ENCODE peak calls at places on chromosomes 5 and 9, in eight cellular contexts. One of them, this sample, is unnamed.

GRCh38 chr5:72817639-72818266 is 1.3 kb downstream of the TNPO1 start:
- DNase-seq in anterior cingulate cortex: no peak
- DNase-seq in HT1080: no peak
- DNase-seq in brain microvascular endothelial cell: no peak
- DNase-seq in stimulated activated CD4-positive, alpha-beta T cell treated with anti-CD3 and anti-CD28 coated beads, Interleukin-4, amount 100 ng/mL, for 1 hour: no peak
- DNase-seq in fibroblast of the aortic adventitia: peak; percentile 34
- DNase-seq in CD8-positive, alpha-beta memory T cell: no peak
- DNase-seq in uterus: no peak
- DNase-seq in this sample: no peak

GRCh38 chr9:8371686-8372085 is 572.1 kb upstream of the DMAC1 start:
- DNase-seq in CD8-positive, alpha-beta memory T cell: no peak
- DNase-seq in HT1080: no peak
- DNase-seq in stimulated activated CD4-positive, alpha-beta T cell treated with anti-CD3 and anti-CD28 coated beads, Interleukin-4, amount 100 ng/mL, for 1 hour: no peak
- DNase-seq in brain microvascular endothelial cell: no peak
- DNase-seq in anterior cingulate cortex: no peak
- DNase-seq in uterus: no peak
- DNase-seq in fibroblast of the aortic adventitia: no peak
- DNase-seq in this sample: no peak

GRCh38 chr5:19564036-19564435 is 424.0 kb downstream of the CDH18 start:
- DNase-seq in anterior cingulate cortex: no peak
- DNase-seq in fibroblast of the aortic adventitia: no peak
- DNase-seq in CD8-positive, alpha-beta memory T cell: no peak
- DNase-seq in uterus: no peak
- DNase-seq in HT1080: peak; percentile 29
- DNase-seq in stimulated activated CD4-positive, alpha-beta T cell treated with anti-CD3 and anti-CD28 coated beads, Interleukin-4, amount 100 ng/mL, for 1 hour: no peak
- DNase-seq in brain microvascular endothelial cell: no peak
- DNase-seq in this sample: no peak

GRCh38 chr5:154446183-154447073 is 631 bp downstream of the SAP30L start:
- DNase-seq in stimulated activated CD4-positive, alpha-beta T cell treated with anti-CD3 and anti-CD28 coated beads, Interleukin-4, amount 100 ng/mL, for 1 hour: peak; percentile 40
- DNase-seq in anterior cingulate cortex: peak; percentile 25
- DNase-seq in HT1080: peak; percentile 57
- DNase-seq in brain microvascular endothelial cell: peak; percentile 77
- DNase-seq in CD8-positive, alpha-beta memory T cell: peak; percentile 32
- DNase-seq in uterus: peak; percentile 48
- DNase-seq in fibroblast of the aortic adventitia: peak; percentile 57
- DNase-seq in this sample: peak; percentile 83

GRCh38 chr5:116546033-116546742 is 28.4 kb downstream of the SEMA6A start:
- DNase-seq in stimulated activated CD4-positive, alpha-beta T cell treated with anti-CD3 and anti-CD28 coated beads, Interleukin-4, amount 100 ng/mL, for 1 hour: no peak
- DNase-seq in anterior cingulate cortex: no peak
- DNase-seq in HT1080: no peak
- DNase-seq in uterus: no peak
- DNase-seq in fibroblast of the aortic adventitia: no peak
- DNase-seq in CD8-positive, alpha-beta memory T cell: no peak
- DNase-seq in brain microvascular endothelial cell: no peak
- DNase-seq in this sample: no peak

GRCh38 chr5:131375351-131375750 is 111.5 kb downstream of the CDC42SE2 start:
- DNase-seq in HT1080: no peak
- DNase-seq in CD8-positive, alpha-beta memory T cell: peak; percentile 34
- DNase-seq in brain microvascular endothelial cell: no peak
- DNase-seq in fibroblast of the aortic adventitia: no peak
- DNase-seq in anterior cingulate cortex: no peak
- DNase-seq in stimulated activated CD4-positive, alpha-beta T cell treated with anti-CD3 and anti-CD28 coated beads, Interleukin-4, amount 100 ng/mL, for 1 hour: no peak
- DNase-seq in uterus: no peak
- DNase-seq in this sample: no peak

GRCh38 chr5:95779611-95780010 is 42.9 kb downstream of the GLRX start:
- DNase-seq in uterus: no peak
- DNase-seq in fibroblast of the aortic adventitia: peak; percentile 77
- DNase-seq in anterior cingulate cortex: no peak
- DNase-seq in stimulated activated CD4-positive, alpha-beta T cell treated with anti-CD3 and anti-CD28 coated beads, Interleukin-4, amount 100 ng/mL, for 1 hour: no peak
- DNase-seq in HT1080: no peak
- DNase-seq in brain microvascular endothelial cell: peak; percentile 36
- DNase-seq in CD8-positive, alpha-beta memory T cell: no peak
- DNase-seq in this sample: no peak

GRCh38 chr5:180873628-180874520 is 12.8 kb upstream of the ZFP62 start:
- DNase-seq in stimulated activated CD4-positive, alpha-beta T cell treated with anti-CD3 and anti-CD28 coated beads, Interleukin-4, amount 100 ng/mL, for 1 hour: no peak
- DNase-seq in HT1080: peak; percentile 70
- DNase-seq in CD8-positive, alpha-beta memory T cell: peak; percentile 40
- DNase-seq in brain microvascular endothelial cell: peak; percentile 38
- DNase-seq in anterior cingulate cortex: no peak
- DNase-seq in uterus: no peak
- DNase-seq in fibroblast of the aortic adventitia: peak; percentile 29
- DNase-seq in this sample: no peak

GRCh38 chr5:34008721-34009120 is 871 bp upstream of the AMACR start:
- DNase-seq in stimulated activated CD4-positive, alpha-beta T cell treated with anti-CD3 and anti-CD28 coated beads, Interleukin-4, amount 100 ng/mL, for 1 hour: no peak
- DNase-seq in fibroblast of the aortic adventitia: peak; percentile 22
- DNase-seq in uterus: no peak
- DNase-seq in anterior cingulate cortex: no peak
- DNase-seq in HT1080: no peak
- DNase-seq in CD8-positive, alpha-beta memory T cell: no peak
- DNase-seq in brain microvascular endothelial cell: no peak
- DNase-seq in this sample: no peak

GRCh38 chr5:10333154-10334006 is 20.1 kb upstream of the MARCHF6 start:
- DNase-seq in CD8-positive, alpha-beta memory T cell: no peak
- DNase-seq in stimulated activated CD4-positive, alpha-beta T cell treated with anti-CD3 and anti-CD28 coated beads, Interleukin-4, amount 100 ng/mL, for 1 hour: peak; percentile 10
- DNase-seq in anterior cingulate cortex: peak; percentile 31
- DNase-seq in brain microvascular endothelial cell: no peak
- DNase-seq in fibroblast of the aortic adventitia: no peak
- DNase-seq in uterus: no peak
- DNase-seq in HT1080: no peak
- DNase-seq in this sample: no peak

This sample was measured in ascending aorta.